ENCODE peak calls at places on chromosomes 3 and 15, in five cellular contexts. R is AG20443, X is uterus, N is Calu3, W is endothelial cell. K is an unnamed sample.

GRCh38 chr3:189605717-189606116 is 25.5 kb upstream of the TP63 start:
- DNase-seq in R (no peak), X (no peak), N (no peak), W (no peak), K (no peak)

GRCh38 chr3:126913524-126913923 is 69.4 kb upstream of the PLXNA1 start:
- DNase-seq in R (no peak), X (no peak), N (peak; percentile 70), W (no peak), K (no peak)

GRCh38 chr15:65106011-65106590 is 8.9 kb downstream of the UBAP1L start:
- DNase-seq in R (no peak), X (no peak), N (no peak), W (no peak), K (no peak)

GRCh38 chr3:36484386-36484785 is 104.1 kb downstream of the STAC start:
- DNase-seq in R (no peak), X (no peak), N (no peak), W (no peak), K (no peak)

GRCh38 chr3:120446891-120447668 is 3.7 kb downstream of the FSTL1 start:
- DNase-seq in R (no peak), X (no peak), N (no peak), W (no peak), K (no peak)

GRCh38 chr3:100893590-100893989 is 99.6 kb downstream of the ABI3BP start:
- DNase-seq in R (peak; percentile 57), X (no peak), N (peak; percentile 50), W (peak; percentile 56), K (no peak)

GRCh38 chr3:177106184-177106583 is 91.1 kb downstream of the TBL1XR1 start:
- DNase-seq in R (no peak), X (no peak), N (peak; percentile 23), W (no peak), K (no peak)

GRCh38 chr3:55724851-55725250 is 237.7 kb upstream of the WNT5A start:
- DNase-seq in R (no peak), X (no peak), N (no peak), W (no peak), K (no peak)

GRCh38 chr3:49602877-49603411 is 48.7 kb downstream of the BSN start:
- DNase-seq in R (no peak), X (no peak), N (peak; percentile 43), W (no peak), K (no peak)

GRCh38 chr15:65311760-65312159 is 7.3 kb downstream of the RNU5B-1 start:
- DNase-seq in R (no peak), X (no peak), N (no peak), W (no peak), K (no peak)

K was measured in left ventricle myocardium inferior.